ENCODE peak calls at places on chromosomes 1 and 21, in six cellular contexts. One of them, this sample, is unnamed.

GRCh38 chr1:112937070-112937469 is 18.9 kb downstream of the SLC16A1 start:
- DNase-seq in Calu3: no peak
- DNase-seq in stomach: no peak
- DNase-seq in fibroblast of pulmonary artery: no peak
- DNase-seq in GM13977: peak
- DNase-seq in HFF-Myc: no peak
- DNase-seq in this sample: no peak

GRCh38 chr1:233440952-233441401 is 113.5 kb downstream of the MAP3K21 start:
- DNase-seq in Calu3: peak
- DNase-seq in stomach: no peak
- DNase-seq in fibroblast of pulmonary artery: peak
- DNase-seq in GM13977: peak
- DNase-seq in HFF-Myc: peak
- DNase-seq in this sample: no peak

GRCh38 chr1:18279713-18280074 is 172.1 kb downstream of the IGSF21 start:
- DNase-seq in Calu3: no peak
- DNase-seq in stomach: no peak
- DNase-seq in fibroblast of pulmonary artery: no peak
- DNase-seq in GM13977: no peak
- DNase-seq in HFF-Myc: no peak
- DNase-seq in this sample: no peak

GRCh38 chr1:204194771-204195170 is 1.5 kb downstream of the KISS1 start:
- DNase-seq in Calu3: no peak
- DNase-seq in stomach: no peak
- DNase-seq in fibroblast of pulmonary artery: no peak
- DNase-seq in GM13977: no peak
- DNase-seq in HFF-Myc: no peak
- DNase-seq in this sample: no peak

GRCh38 chr21:32083175-32083574 is 195.7 kb downstream of the MIS18A start:
- DNase-seq in Calu3: no peak
- DNase-seq in stomach: no peak
- DNase-seq in fibroblast of pulmonary artery: peak
- DNase-seq in GM13977: no peak
- DNase-seq in HFF-Myc: no peak
- DNase-seq in this sample: no peak

GRCh38 chr1:198932351-198932991 is 293.6 kb downstream of the PTPRC start:
- DNase-seq in Calu3: peak
- DNase-seq in stomach: no peak
- DNase-seq in fibroblast of pulmonary artery: no peak
- DNase-seq in GM13977: no peak
- DNase-seq in HFF-Myc: no peak
- DNase-seq in this sample: no peak

GRCh38 chr1:1915911-1916835 is 1.1 kb downstream of the CALML6 start:
- DNase-seq in Calu3: no peak
- DNase-seq in stomach: peak
- DNase-seq in fibroblast of pulmonary artery: no peak
- DNase-seq in GM13977: no peak
- DNase-seq in HFF-Myc: no peak
- DNase-seq in this sample: no peak

GRCh38 chr1:74772945-74773344 is 40.0 kb downstream of the TYW3 start:
- DNase-seq in Calu3: no peak
- DNase-seq in stomach: no peak
- DNase-seq in fibroblast of pulmonary artery: peak
- DNase-seq in GM13977: no peak
- DNase-seq in HFF-Myc: no peak
- DNase-seq in this sample: no peak

GRCh38 chr1:54721719-54722118 is 6.1 kb downstream of the TTC4 start:
- DNase-seq in Calu3: no peak
- DNase-seq in stomach: no peak
- DNase-seq in fibroblast of pulmonary artery: no peak
- DNase-seq in GM13977: no peak
- DNase-seq in HFF-Myc: no peak
- DNase-seq in this sample: no peak

GRCh38 chr1:246214708-246215504 is 292.2 kb downstream of the SMYD3 start:
- DNase-seq in Calu3: no peak
- DNase-seq in stomach: no peak
- DNase-seq in fibroblast of pulmonary artery: peak
- DNase-seq in GM13977: peak
- DNase-seq in HFF-Myc: peak
- DNase-seq in this sample: peak

GRCh38 chr1:177174921-177175634 is 4.3 kb downstream of the BRINP2 start:
- DNase-seq in Calu3: no peak
- DNase-seq in stomach: no peak
- DNase-seq in fibroblast of pulmonary artery: no peak
- DNase-seq in GM13977: no peak
- DNase-seq in HFF-Myc: no peak
- DNase-seq in this sample: no peak

DNA sequence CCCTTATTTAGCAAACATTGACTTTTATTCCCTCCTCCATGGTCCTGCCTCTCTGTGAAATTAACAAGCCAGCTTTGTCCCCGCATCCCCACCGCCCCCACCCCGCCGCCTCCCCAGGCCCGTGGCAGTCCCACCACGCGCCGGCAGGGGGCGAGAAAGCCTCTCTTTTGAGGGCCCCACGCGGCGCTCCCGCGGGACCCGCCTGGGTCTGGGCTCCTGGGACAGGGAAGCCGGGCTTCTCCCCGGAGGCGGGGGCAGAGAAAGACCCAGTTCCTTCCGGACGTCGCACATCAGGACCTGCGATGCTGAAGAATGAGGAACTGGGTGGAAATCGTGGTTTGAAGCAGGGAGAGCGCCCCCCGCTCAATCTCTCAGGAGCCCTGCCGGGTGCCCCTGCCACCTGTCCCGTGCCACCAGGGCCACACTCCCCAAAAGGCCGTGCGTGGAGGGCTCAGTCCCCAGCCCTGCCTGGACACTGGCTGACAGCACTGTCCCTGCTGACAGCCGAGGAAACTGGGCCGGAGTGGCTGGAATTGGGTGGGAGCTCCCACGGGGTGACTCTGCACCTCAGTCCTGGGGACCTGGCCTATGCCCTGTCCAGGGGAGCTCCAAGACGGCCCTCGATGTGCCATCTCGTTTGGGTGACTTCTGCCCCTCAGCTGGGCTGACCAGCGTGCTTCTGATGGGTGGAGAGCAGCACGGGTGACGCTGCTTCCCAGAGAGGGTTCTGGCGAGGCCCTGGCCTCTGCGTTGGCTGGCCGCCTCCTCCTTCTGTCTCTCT is 8.6 kb upstream of the ACTRT2 start:
- DNase-seq in Calu3: peak
- DNase-seq in stomach: peak
- DNase-seq in fibroblast of pulmonary artery: no peak
- DNase-seq in GM13977: no peak
- DNase-seq in HFF-Myc: no peak
- DNase-seq in this sample: no peak
- TF ChIP-seq CTCF in Calu3: peak
- TF ChIP-seq CTCF in stomach: peak
- TF ChIP-seq CTCF in fibroblast of pulmonary artery: peak
- TF ChIP-seq CTCF in GM13977: no peak
- TF ChIP-seq CTCF in HFF-Myc: no peak
- TF ChIP-seq CTCF in this sample: peak

GRCh38 chr1:184647471-184647870 is 107.2 kb downstream of the EDEM3 start:
- DNase-seq in Calu3: no peak
- DNase-seq in stomach: no peak
- DNase-seq in fibroblast of pulmonary artery: no peak
- DNase-seq in GM13977: no peak
- DNase-seq in HFF-Myc: no peak
- DNase-seq in this sample: no peak
- TF ChIP-seq CTCF in Calu3: no peak
- TF ChIP-seq CTCF in stomach: no peak
- TF ChIP-seq CTCF in fibroblast of pulmonary artery: no peak
- TF ChIP-seq CTCF in GM13977: no peak
- TF ChIP-seq CTCF in HFF-Myc: no peak
- TF ChIP-seq CTCF in this sample: no peak

DNA sequence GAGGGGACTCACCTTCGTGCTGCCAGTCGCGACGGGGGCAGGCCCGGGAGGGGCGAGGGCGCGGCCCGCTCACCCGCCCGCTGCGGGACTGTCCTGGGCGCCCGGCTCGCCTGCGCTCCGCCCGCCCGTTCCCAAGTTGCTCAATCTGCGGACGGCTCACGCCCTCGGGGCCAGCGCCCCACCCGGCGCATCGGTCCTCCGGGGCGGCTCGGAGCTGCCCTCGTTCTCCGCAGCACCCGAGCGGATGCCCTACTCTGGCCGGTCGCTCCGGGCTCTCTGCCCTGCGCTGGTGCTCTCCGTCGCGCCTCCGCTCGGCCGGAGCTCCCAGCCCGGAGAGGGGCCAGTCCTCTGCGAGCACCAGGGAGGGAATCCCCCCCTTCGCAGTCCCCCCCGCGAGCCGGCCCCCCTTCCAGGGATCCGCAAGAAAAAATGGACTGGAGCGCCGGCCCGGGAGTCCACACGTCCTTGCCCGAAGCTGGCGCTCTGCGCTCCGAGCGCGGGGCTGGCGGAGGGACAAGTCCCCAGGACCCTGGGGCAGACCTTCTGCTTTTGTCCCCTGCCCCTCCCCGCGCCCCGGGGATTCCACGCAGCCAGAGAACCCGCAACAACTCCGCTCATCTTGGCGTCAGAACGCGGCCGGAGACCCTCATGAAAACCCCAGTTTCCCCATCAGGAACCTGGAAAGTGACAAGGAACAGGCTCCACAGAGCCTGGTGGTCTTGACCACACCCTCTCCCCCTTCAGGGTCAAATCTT is at the start of gene RSPO1:
- DNase-seq in Calu3: peak
- DNase-seq in stomach: no peak
- DNase-seq in fibroblast of pulmonary artery: peak
- DNase-seq in GM13977: peak
- DNase-seq in HFF-Myc: no peak
- DNase-seq in this sample: no peak
- TF ChIP-seq CTCF in Calu3: no peak
- TF ChIP-seq CTCF in stomach: no peak
- TF ChIP-seq CTCF in fibroblast of pulmonary artery: no peak
- TF ChIP-seq CTCF in GM13977: no peak
- TF ChIP-seq CTCF in HFF-Myc: no peak
- TF ChIP-seq CTCF in this sample: no peak

DNA sequence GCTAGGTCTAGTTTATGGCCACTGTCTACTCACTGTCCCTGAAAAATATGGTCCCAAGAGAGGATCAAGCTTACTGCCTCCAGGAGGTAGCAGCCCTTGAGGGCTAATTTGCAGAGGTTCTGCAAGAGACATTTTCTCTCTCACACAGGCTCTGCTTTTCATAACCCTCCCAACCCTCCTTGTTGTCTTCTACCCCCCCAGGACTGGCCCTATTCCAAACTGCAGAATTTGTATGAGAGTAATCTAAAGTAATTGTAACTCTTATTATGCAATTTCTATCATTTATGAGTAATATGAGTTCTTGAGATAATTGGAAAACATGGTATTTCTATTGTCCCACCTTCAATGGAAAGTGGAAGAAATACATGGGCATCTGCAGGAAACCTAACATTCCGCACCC is 70.4 kb upstream of the CD55 start:
- DNase-seq in Calu3: no peak
- DNase-seq in stomach: no peak
- DNase-seq in fibroblast of pulmonary artery: peak
- DNase-seq in GM13977: no peak
- DNase-seq in HFF-Myc: no peak
- DNase-seq in this sample: no peak
- TF ChIP-seq CTCF in Calu3: no peak
- TF ChIP-seq CTCF in stomach: no peak
- TF ChIP-seq CTCF in fibroblast of pulmonary artery: no peak
- TF ChIP-seq CTCF in GM13977: no peak
- TF ChIP-seq CTCF in HFF-Myc: no peak
- TF ChIP-seq CTCF in this sample: no peak

DNA sequence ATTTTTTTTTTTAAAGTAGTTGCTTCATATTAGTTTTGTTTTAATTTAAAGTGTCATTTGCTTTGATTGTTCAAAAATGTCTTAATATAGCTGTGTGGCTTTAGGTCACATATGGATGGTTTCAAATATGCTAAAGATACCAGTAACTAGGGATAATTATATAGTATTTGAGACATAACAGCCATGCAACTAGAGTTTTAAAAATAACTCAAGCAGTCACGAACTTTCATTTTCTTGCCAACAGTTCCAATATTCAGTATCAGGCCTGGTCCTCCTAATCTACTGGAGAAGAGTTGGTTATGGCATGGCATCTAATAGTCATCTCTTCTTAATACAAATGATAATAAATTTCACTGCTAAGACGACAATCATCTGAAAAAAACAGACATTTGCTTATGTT is 24.0 kb upstream of the A3GALT2 start:
- DNase-seq in Calu3: no peak
- DNase-seq in stomach: no peak
- DNase-seq in fibroblast of pulmonary artery: no peak
- DNase-seq in GM13977: no peak
- DNase-seq in HFF-Myc: no peak
- DNase-seq in this sample: no peak
- TF ChIP-seq CTCF in Calu3: no peak
- TF ChIP-seq CTCF in stomach: no peak
- TF ChIP-seq CTCF in fibroblast of pulmonary artery: no peak
- TF ChIP-seq CTCF in GM13977: no peak
- TF ChIP-seq CTCF in HFF-Myc: no peak
- TF ChIP-seq CTCF in this sample: no peak

DNA sequence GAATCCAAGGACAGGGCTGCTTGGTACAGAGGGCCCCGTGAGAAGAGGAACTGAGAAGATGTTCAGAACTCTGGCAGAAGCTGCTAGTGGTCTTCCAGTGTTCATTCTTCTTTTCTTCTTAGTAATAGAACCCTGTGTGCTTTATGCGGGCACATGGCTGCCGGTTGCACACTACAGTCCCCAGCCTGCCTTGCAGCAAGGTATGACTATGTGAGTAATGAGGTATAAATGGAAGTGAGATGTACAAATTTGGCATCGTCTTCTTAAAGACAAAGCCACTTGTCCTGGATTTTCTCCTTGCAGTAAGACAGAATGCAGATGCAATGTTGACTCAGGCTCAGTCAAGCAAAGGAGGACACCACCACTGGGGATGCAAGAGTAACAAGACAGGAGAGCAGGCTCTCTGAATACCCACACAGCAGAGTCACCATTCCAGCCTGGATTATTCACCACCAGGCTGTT is 15.0 kb upstream of the ATP1B1 start:
- DNase-seq in Calu3: no peak
- DNase-seq in stomach: no peak
- DNase-seq in fibroblast of pulmonary artery: no peak
- DNase-seq in GM13977: no peak
- DNase-seq in HFF-Myc: no peak
- DNase-seq in this sample: no peak
- TF ChIP-seq CTCF in Calu3: no peak
- TF ChIP-seq CTCF in stomach: no peak
- TF ChIP-seq CTCF in fibroblast of pulmonary artery: no peak
- TF ChIP-seq CTCF in GM13977: no peak
- TF ChIP-seq CTCF in HFF-Myc: no peak
- TF ChIP-seq CTCF in this sample: no peak